ENCODE peak calls at places on chromosome 15, in eight cellular contexts. X is GM13977, P is GM10248, S is cardiac fibroblast, K is Peyer's patch, Q is upper lobe of right lung, N is neural progenitor cell, G is RWPE1. M is an unnamed sample.

GRCh38 chr15:84034831-84035753 is 200.5 kb upstream of the GOLGA6L4 start:
- DNase-seq in X (peak; percentile 21), P (peak; percentile 36), S (peak; percentile 68), K (no peak), Q (no peak), N (peak; percentile 42), G (peak; percentile 47), M (no peak)

GRCh38 chr15:23039917-23040281 is 530 bp upstream of the TUBGCP5 start:
- DNase-seq in X (no peak), P (no peak), S (no peak), K (no peak), Q (no peak), N (no peak), G (no peak), M (no peak)

GRCh38 chr15:63186065-63186464 is 3.3 kb upstream of the RAB8B start:
- DNase-seq in X (no peak), P (no peak), S (peak; percentile 71), K (no peak), Q (no peak), N (no peak), G (peak; percentile 46), M (no peak)

GRCh38 chr15:43270676-43271306 is 4.1 kb upstream of the TGM5 start:
- DNase-seq in X (no peak), P (no peak), S (no peak), K (no peak), Q (no peak), N (no peak), G (no peak), M (no peak)

GRCh38 chr15:56813995-56814394 is 80.7 kb upstream of the ZNF280D start:
- DNase-seq in X (no peak), P (no peak), S (peak; percentile 33), K (no peak), Q (no peak), N (no peak), G (no peak), M (no peak)

GRCh38 chr15:78076231-78077052 is 1.1 kb downstream of the TBC1D2B start:
- DNase-seq in X (no peak), P (no peak), S (peak; percentile 39), K (peak; percentile 47), Q (no peak), N (peak; percentile 61), G (no peak), M (no peak)

GRCh38 chr15:70334286-70334685 is 236.6 kb upstream of the TLE3 start:
- DNase-seq in X (no peak), P (no peak), S (no peak), K (no peak), Q (no peak), N (no peak), G (no peak), M (no peak)

GRCh38 chr15:44584162-44584749 is 47.3 kb downstream of the EIF3J start:
- DNase-seq in X (no peak), P (peak; percentile 37), S (peak; percentile 38), K (peak; percentile 64), Q (peak; percentile 70), N (peak; percentile 44), G (no peak), M (peak; percentile 31)

GRCh38 chr15:34039506-34040123 is 611 bp upstream of the AVEN start:
- DNase-seq in X (peak; percentile 46), P (peak; percentile 48), S (peak; percentile 49), K (no peak), Q (no peak), N (no peak), G (no peak), M (no peak)

GRCh38 chr15:33131880-33132279 is 62.6 kb downstream of the FMN1 start:
- DNase-seq in X (no peak), P (no peak), S (peak; percentile 56), K (no peak), Q (no peak), N (no peak), G (peak; percentile 44), M (no peak)

GRCh38 chr15:99385865-99386264 is 134.6 kb downstream of the LRRC28 start:
- DNase-seq in X (no peak), P (no peak), S (peak; percentile 47), K (peak; percentile 67), Q (no peak), N (no peak), G (no peak), M (no peak)

GRCh38 chr15:100592898-100593297 is 9.1 kb downstream of the LINS1 start:
- DNase-seq in X (no peak), P (no peak), S (peak; percentile 31), K (no peak), Q (no peak), N (no peak), G (no peak), M (no peak)

GRCh38 chr15:68373028-68373427 is 58.9 kb downstream of the ITGA11 start:
- DNase-seq in X (no peak), P (no peak), S (no peak), K (no peak), Q (no peak), N (no peak), G (no peak), M (no peak)

GRCh38 chr15:78855746-78856145 is 16.9 kb upstream of the MORF4L1 start:
- DNase-seq in X (no peak), P (no peak), S (peak; percentile 92), K (no peak), Q (no peak), N (no peak), G (no peak), M (no peak)

GRCh38 chr15:70127288-70127746 is 29.6 kb upstream of the TLE3 start:
- DNase-seq in X (no peak), P (no peak), S (peak; percentile 44), K (peak; percentile 78), Q (no peak), N (no peak), G (no peak), M (no peak)

GRCh38 chr15:59532770-59533379 is 78.7 kb upstream of the GCNT3 start:
- DNase-seq in X (peak; percentile 26), P (peak; percentile 39), S (peak; percentile 67), K (no peak), Q (no peak), N (peak; percentile 60), G (peak; percentile 52), M (no peak)

GRCh38 chr15:51377038-51377761 is 35.7 kb downstream of the GLDN start:
- DNase-seq in X (no peak), P (no peak), S (peak; percentile 77), K (no peak), Q (no peak), N (no peak), G (no peak), M (no peak)

GRCh38 chr15:99683000-99683670 is 50.1 kb downstream of the LYSMD4 start:
- DNase-seq in X (no peak), P (no peak), S (peak; percentile 60), K (no peak), Q (no peak), N (no peak), G (no peak), M (no peak)

DNA sequence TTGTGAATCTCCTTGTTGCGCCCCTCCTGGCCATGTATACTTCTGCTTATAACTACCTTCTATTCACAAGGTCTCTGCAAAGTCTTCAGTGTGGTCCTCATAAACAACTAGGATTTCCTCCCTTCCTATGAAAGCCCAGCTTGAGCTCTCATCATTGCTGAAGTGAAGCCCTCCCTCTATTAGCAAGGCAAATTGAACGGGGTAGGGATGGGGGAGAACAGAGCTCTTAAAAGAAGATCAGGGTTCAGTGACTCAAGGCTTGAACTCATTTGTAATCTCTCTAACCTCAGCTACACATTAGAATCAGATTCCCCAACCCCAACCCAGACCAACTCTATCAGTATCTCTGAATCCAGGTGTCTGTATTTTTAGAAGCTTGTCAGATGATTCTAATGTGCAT is 88.3 kb upstream of the ST8SIA2 start:
- DNase-seq in X (no peak), P (no peak), S (no peak), K (no peak), Q (no peak), N (no peak), G (no peak), M (no peak)
- TF ChIP-seq CTCF in X (no peak), P (no peak), S (no peak), K (no peak), Q (no peak), N (no peak), G (no peak), M (no peak)

DNA sequence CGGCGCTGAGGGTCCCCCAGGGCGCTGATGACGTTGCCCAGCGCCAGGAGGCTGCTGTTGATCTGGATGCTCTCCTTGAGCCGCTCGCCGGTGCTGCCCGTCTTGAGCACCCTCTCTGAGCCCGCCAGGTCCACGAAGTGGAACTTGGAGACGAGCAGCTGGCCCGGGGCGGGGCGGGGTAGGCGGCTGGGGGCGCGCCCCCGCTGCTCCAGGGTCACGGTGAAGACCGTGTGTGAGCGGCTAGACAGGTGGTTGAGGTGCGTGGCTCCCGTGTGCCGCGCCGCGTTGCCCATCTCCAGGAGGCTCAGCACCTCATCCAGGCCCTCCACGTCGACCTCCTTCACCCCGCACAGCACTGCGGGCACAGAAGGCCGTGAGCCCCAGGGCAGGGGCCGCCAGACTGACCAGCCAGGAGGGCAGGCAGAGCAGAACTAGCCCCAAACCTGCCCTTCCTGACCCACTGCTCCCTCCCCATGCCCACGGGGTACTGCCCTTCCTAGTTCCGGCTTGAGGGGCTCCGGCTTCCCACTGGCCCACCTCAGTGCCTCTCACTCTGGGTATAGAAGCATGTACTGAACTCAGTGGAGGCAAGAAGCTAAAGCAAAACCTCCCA is 6.1 kb downstream of the KIF7 start:
- DNase-seq in X (no peak), P (no peak), S (no peak), K (peak; percentile 19), Q (no peak), N (no peak), G (no peak), M (no peak)
- TF ChIP-seq CTCF in X (no peak), P (no peak), S (no peak), K (no peak), Q (no peak), N (no peak), G (no peak), M (no peak)

DNA sequence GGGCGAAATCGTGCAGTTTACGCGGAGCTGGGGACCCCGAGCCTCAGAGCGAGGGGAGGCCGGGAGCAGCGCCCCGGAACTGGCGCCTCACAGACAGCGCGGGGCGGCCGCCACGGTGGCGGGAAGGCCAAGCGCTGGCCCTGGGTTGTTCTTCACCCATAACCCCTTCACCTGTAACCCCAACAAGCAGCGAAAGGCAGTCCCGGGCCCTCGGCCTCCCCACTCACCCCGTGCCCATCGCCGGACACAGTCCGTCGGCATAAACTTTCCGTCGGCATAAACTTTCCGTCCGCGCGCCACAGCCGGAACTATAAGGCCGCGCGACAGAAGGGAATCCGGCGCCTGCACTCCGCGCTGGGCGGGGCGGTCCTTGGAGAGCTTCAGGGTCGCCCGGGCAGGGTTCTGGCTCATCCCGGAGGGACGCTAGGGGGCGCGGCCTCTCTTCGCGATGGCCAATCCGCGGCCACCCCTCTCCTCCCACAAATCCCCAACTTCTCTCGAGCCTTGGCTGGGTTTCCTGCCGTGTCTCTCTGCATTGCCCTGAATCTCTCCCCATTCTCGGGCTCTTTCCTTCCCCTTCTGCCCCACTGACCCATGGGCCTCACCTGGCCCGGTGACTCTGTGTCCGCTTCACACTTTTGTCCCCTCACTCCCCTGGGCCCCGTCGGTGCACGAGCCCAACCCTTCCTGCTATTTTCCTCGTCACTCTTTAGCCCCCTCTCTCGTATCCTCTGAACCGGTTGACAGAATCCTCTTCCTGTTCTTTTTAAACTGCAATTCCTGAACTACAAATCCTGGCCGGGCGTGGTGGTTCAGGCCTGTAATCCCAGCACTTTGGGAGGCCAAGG is at the start of gene INTS14:
- DNase-seq in X (peak; percentile 96), P (peak; percentile 97), S (peak; percentile 98), K (peak; percentile 98), Q (peak; percentile 99), N (peak; percentile 99), G (peak; percentile 97), M (peak; percentile 89)
- TF ChIP-seq CTCF in X (peak; percentile 84), P (peak; percentile 69), S (peak; percentile 32), K (peak; percentile 66), Q (peak; percentile 54), N (peak; percentile 69), G (peak; percentile 80), M (no peak)

GRCh38 chr15:71469393-71469792 is 341.0 kb upstream of the NR2E3 start:
- DNase-seq in X (no peak), P (no peak), S (no peak), K (no peak), Q (no peak), N (no peak), G (no peak), M (no peak)
- TF ChIP-seq CTCF in X (no peak), P (no peak), S (no peak), K (no peak), Q (no peak), N (no peak), G (no peak), M (no peak)

M was measured in activated B cell treated with CpG ODN at 0.5 μM for 24 hours.